ENCODE peak calls at places on chromosomes 5 and 9, in six cellular contexts. Q, J, M, D, I and N are unnamed samples.
A peak's percentile ranks its signal among the peaks of the same experiment; 100 is the strongest.

GRCh38 chr5:142888469-142889085 is 118.4 kb downstream of the ARHGAP26 start:
- DNase-seq in Q (peak; percentile 9), J (no peak), M (peak; percentile 43), D (peak; percentile 61), I (no peak), N (no peak)

GRCh38 chr5:172163346-172163745 is 24.7 kb downstream of the STK10 start:
- DNase-seq in Q (no peak), J (no peak), M (no peak), D (no peak), I (no peak), N (no peak)

GRCh38 chr9:121394292-121394691 is 24.2 kb upstream of the STOM start:
- DNase-seq in Q (no peak), J (no peak), M (no peak), D (no peak), I (no peak), N (no peak)

GRCh38 chr5:134527961-134528424 is 2.5 kb downstream of the JADE2 start:
- DNase-seq in Q (no peak), J (no peak), M (no peak), D (no peak), I (no peak), N (no peak)

GRCh38 chr9:20112367-20112766 is 323.5 kb upstream of the SLC24A2 start:
- DNase-seq in Q (no peak), J (no peak), M (no peak), D (no peak), I (no peak), N (no peak)

GRCh38 chr9:71909887-71910601 is 949 bp downstream of the ABHD17B start:
- DNase-seq in Q (no peak), J (peak; percentile 15), M (peak; percentile 42), D (no peak), I (peak; percentile 80), N (peak; percentile 49)

GRCh38 chr5:69138796-69139195 is 28.2 kb upstream of the CCNB1 start:
- DNase-seq in Q (no peak), J (no peak), M (no peak), D (no peak), I (no peak), N (no peak)

GRCh38 chr9:114110180-114110579 is 11.1 kb upstream of the KIF12 start:
- DNase-seq in Q (no peak), J (no peak), M (peak; percentile 83), D (no peak), I (no peak), N (no peak)

GRCh38 chr9:35994959-35995358 is 37.0 kb upstream of the OR2S2 start:
- DNase-seq in Q (no peak), J (no peak), M (no peak), D (no peak), I (no peak), N (no peak)

GRCh38 chr9:90457386-90458080 is 185.1 kb downstream of the DIRAS2 start:
- DNase-seq in Q (no peak), J (no peak), M (no peak), D (no peak), I (no peak), N (no peak)

GRCh38 chr5:80360914-80361444 is 41.2 kb downstream of the SPZ1 start:
- DNase-seq in Q (no peak), J (no peak), M (no peak), D (no peak), I (no peak), N (no peak)